ENCODE peak calls at places on chromosomes 4 and X, in six cellular contexts. Q is psoas muscle, P is GM12864, I is HFFc6, Z is glutamatergic neuron, M is left lung. L is an unnamed sample.

GRCh38 chrX:110180928-110181310 is 137.0 kb downstream of the AMMECR1 start:
- DNase-seq in Q (no peak), P (no peak), I (peak), Z (no peak), M (no peak), L (no peak)

GRCh38 chr4:88981571-88981970 is 75.4 kb downstream of the FAM13A start:
- DNase-seq in Q (no peak), P (no peak), I (no peak), Z (no peak), M (no peak), L (no peak)

GRCh38 chr4:12723849-12724447 is 760.2 kb downstream of the RAB28 start:
- DNase-seq in Q (no peak), P (no peak), I (no peak), Z (no peak), M (no peak), L (no peak)

GRCh38 chrX:11341274-11342256 is 48.4 kb downstream of the AMELX start:
- DNase-seq in Q (peak), P (no peak), I (peak), Z (no peak), M (no peak), L (peak)

GRCh38 chr4:166128452-166128851 is 255.4 kb downstream of the TLL1 start:
- DNase-seq in Q (no peak), P (no peak), I (peak), Z (no peak), M (no peak), L (no peak)

GRCh38 chr4:98117363-98117762 is 25.9 kb downstream of the STPG2 start:
- DNase-seq in Q (no peak), P (no peak), I (no peak), Z (no peak), M (no peak), L (no peak)

GRCh38 chr4:22410645-22411247 is 105.1 kb downstream of the ADGRA3 start:
- DNase-seq in Q (no peak), P (no peak), I (peak), Z (no peak), M (no peak), L (no peak)

GRCh38 chrX:10597871-10598270 is 22.5 kb downstream of the MID1 start:
- DNase-seq in Q (no peak), P (no peak), I (peak), Z (peak), M (no peak), L (no peak)

GRCh38 chr4:185919107-185919506 is 107.1 kb upstream of the SORBS2 start:
- DNase-seq in Q (no peak), P (no peak), I (no peak), Z (no peak), M (no peak), L (no peak)

GRCh38 chr4:106993846-106994245 is 42.3 kb downstream of the DKK2 start:
- DNase-seq in Q (no peak), P (no peak), I (no peak), Z (no peak), M (no peak), L (no peak)

GRCh38 chr4:153234923-153235322 is 30.7 kb downstream of the TRIM2 start:
- DNase-seq in Q (no peak), P (no peak), I (peak), Z (no peak), M (no peak), L (peak)

GRCh38 chr4:156949373-156949814 is 22.2 kb downstream of the PDGFC start:
- DNase-seq in Q (no peak), P (no peak), I (peak), Z (no peak), M (no peak), L (no peak)

GRCh38 chrX:13428055-13428786 is 108.4 kb upstream of the ATXN3L start:
- DNase-seq in Q (no peak), P (no peak), I (peak), Z (no peak), M (no peak), L (no peak)

GRCh38 chr4:55933611-55934010 is 15.1 kb upstream of the CEP135 start:
- DNase-seq in Q (no peak), P (no peak), I (no peak), Z (no peak), M (no peak), L (no peak)

GRCh38 chr4:143512978-143513313 is 556 bp upstream of the SMARCA5 start:
- DNase-seq in Q (no peak), P (no peak), I (no peak), Z (no peak), M (no peak), L (no peak)

GRCh38 chrX:39827959-39828358 is 269.8 kb downstream of the BCOR start:
- DNase-seq in Q (no peak), P (no peak), I (no peak), Z (peak), M (no peak), L (no peak)

GRCh38 chr4:1727117-1728031 is 6.1 kb downstream of the TACC3 start:
- DNase-seq in Q (peak), P (no peak), I (peak), Z (no peak), M (peak), L (peak)

GRCh38 chr4:169236901-169237626 is 33.7 kb downstream of the SH3RF1 start:
- DNase-seq in Q (no peak), P (no peak), I (no peak), Z (no peak), M (no peak), L (no peak)

GRCh38 chrX:115191490-115192243 is 2.5 kb downstream of the RBMXL3 start:
- DNase-seq in Q (no peak), P (no peak), I (no peak), Z (no peak), M (peak), L (no peak)

GRCh38 chrX:2789569-2789968 is 37.7 kb downstream of the XG start:
- DNase-seq in Q (no peak), P (no peak), I (no peak), Z (no peak), M (no peak), L (no peak)

GRCh38 chr4:90148574-90149170 is 21.5 kb downstream of the CCSER1 start:
- DNase-seq in Q (no peak), P (no peak), I (no peak), Z (no peak), M (no peak), L (no peak)

GRCh38 chrX:2299871-2300270 is 200.9 kb downstream of the DHRSX start:
- DNase-seq in Q (no peak), P (no peak), I (no peak), Z (no peak), M (no peak), L (no peak)

GRCh38 chr4:101158136-101158485 is 189.2 kb downstream of the PPP3CA start:
- DNase-seq in Q (no peak), P (no peak), I (peak), Z (peak), M (no peak), L (no peak)

GRCh38 chr4:24559889-24560288 is 24.5 kb downstream of the DHX15 start:
- DNase-seq in Q (no peak), P (no peak), I (no peak), Z (no peak), M (no peak), L (no peak)

GRCh38 chrX:133337250-133337649 is 78.0 kb downstream of the GPC4 start:
- DNase-seq in Q (no peak), P (no peak), I (no peak), Z (no peak), M (no peak), L (no peak)

GRCh38 chrX:7614616-7615015 is 228.4 kb upstream of the VCX start:
- DNase-seq in Q (no peak), P (no peak), I (no peak), Z (no peak), M (no peak), L (no peak)

GRCh38 chrX:156002517-156002916 is 5.0 kb downstream of the IL9R start:
- DNase-seq in Q (no peak), P (no peak), I (peak), Z (no peak), M (no peak), L (no peak)

GRCh38 chr4:71266090-71266794 is 72.6 kb upstream of the SLC4A4 start:
- DNase-seq in Q (peak), P (no peak), I (peak), Z (no peak), M (no peak), L (no peak)

GRCh38 chr4:103010827-103011226 is 8.7 kb downstream of the SLC9B1 start:
- DNase-seq in Q (no peak), P (no peak), I (no peak), Z (no peak), M (no peak), L (no peak)

GRCh38 chrX:154748712-154749339 is 2.1 kb downstream of the GAB3 start:
- DNase-seq in Q (no peak), P (no peak), I (peak), Z (no peak), M (no peak), L (no peak)

GRCh38 chr4:54337007-54337406 is 107.9 kb downstream of the PDGFRA start:
- DNase-seq in Q (no peak), P (no peak), I (no peak), Z (no peak), M (no peak), L (no peak)

GRCh38 chr4:128483816-128484215 is 196.2 kb upstream of the PGRMC2 start:
- DNase-seq in Q (no peak), P (no peak), I (no peak), Z (no peak), M (no peak), L (peak)

GRCh38 chr4:157014621-157015591 is 43.3 kb upstream of the PDGFC start:
- DNase-seq in Q (no peak), P (no peak), I (peak), Z (no peak), M (no peak), L (peak)

GRCh38 chrX:75746891-75747639 is 38.0 kb downstream of the MAGEE2 start:
- DNase-seq in Q (peak), P (no peak), I (peak), Z (peak), M (peak), L (no peak)

GRCh38 chr4:138297743-138298405 is 55.7 kb upstream of the SLC7A11 start:
- DNase-seq in Q (no peak), P (no peak), I (peak), Z (no peak), M (no peak), L (no peak)

GRCh38 chr4:95908806-95909205 is 68.9 kb downstream of the PDHA2 start:
- DNase-seq in Q (no peak), P (no peak), I (no peak), Z (no peak), M (no peak), L (no peak)

GRCh38 chr4:3248811-3249661 is at the start of gene MSANTD1:
- DNase-seq in Q (no peak), P (no peak), I (peak), Z (peak), M (peak), L (peak)

GRCh38 chr4:6986781-6987565 is 56.2 kb upstream of the TADA2B start:
- DNase-seq in Q (peak), P (peak), I (peak), Z (peak), M (peak), L (no peak)

GRCh38 chr4:7172508-7172907 is 19.8 kb upstream of the SORCS2 start:
- DNase-seq in Q (no peak), P (no peak), I (no peak), Z (no peak), M (no peak), L (no peak)

DNA sequence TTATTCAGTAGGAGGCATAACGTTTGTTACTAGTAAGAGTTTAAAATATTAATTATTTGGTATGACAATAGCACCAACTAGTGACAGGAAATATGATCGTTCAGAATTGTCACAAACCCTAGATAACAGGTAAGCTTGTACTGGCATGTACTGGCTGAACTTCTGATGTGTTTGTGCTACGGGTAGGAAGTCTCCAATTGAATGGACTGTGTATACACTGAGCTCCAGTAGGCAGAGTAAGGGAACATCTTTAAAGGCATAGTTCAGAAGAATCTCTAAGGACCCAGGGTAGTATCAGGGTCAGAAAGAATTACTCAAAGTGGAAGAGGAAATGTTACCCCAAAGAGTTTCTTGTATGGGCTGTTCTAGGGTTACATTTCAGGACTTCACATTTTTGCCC is 230.4 kb downstream of the EDA2R start:
- DNase-seq in Q (no peak), P (peak), I (no peak), Z (no peak), M (no peak), L (no peak)
- TF ChIP-seq CTCF in Q (no peak), P (peak), I (no peak), Z (no peak), M (no peak), L (no peak)

GRCh38 chrX:153511784-153512500 is 5.5 kb upstream of the ATP2B3 start:
- DNase-seq in Q (no peak), P (no peak), I (no peak), Z (no peak), M (no peak), L (no peak)

GRCh38 chrX:153510383-153510782 is 7.1 kb upstream of the ATP2B3 start:
- DNase-seq in Q (no peak), P (no peak), I (no peak), Z (no peak), M (no peak), L (no peak)

GRCh38 chrX:153514259-153514658 is 3.2 kb upstream of the ATP2B3 start:
- DNase-seq in Q (no peak), P (no peak), I (no peak), Z (no peak), M (no peak), L (no peak)

GRCh38 chrX:153513265-153513664 is 4.2 kb upstream of the ATP2B3 start:
- DNase-seq in Q (no peak), P (no peak), I (no peak), Z (no peak), M (no peak), L (no peak)

DNA sequence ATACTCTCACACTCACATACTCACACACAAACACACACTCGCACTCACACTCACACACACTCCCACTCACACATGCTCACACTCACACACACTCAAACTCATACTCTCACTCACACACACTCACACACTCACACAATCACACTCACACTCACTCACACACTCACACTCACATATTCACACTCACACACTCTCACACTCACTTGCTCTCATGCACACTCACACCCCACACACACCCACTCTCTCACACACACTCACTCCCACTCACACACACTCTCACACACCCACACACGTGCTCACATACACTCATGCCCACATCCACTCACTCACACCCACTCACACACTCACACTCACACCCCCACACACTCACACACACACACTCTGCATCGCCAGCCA is 4.9 kb upstream of the ATP2B3 start:
- DNase-seq in Q (no peak), P (no peak), I (no peak), Z (no peak), M (no peak), L (no peak)
- TF ChIP-seq CTCF in Q (no peak), P (no peak), I (no peak), Z (no peak), M (no peak), L (no peak)

GRCh38 chrX:134933248-134933647 is 57.5 kb upstream of the SMIM10 start:
- DNase-seq in Q (no peak), P (no peak), I (no peak), Z (no peak), M (no peak), L (no peak)
- TF ChIP-seq CTCF in Q (no peak), P (no peak), I (no peak), Z (no peak), M (no peak), L (no peak)

GRCh38 chr4:110518889-110519490 is 43.0 kb downstream of the ENPEP start:
- DNase-seq in Q (no peak), P (no peak), I (peak), Z (peak), M (no peak), L (no peak)
- TF ChIP-seq CTCF in Q (peak), P (peak), I (peak), Z (peak), M (peak), L (peak)

L was measured in HFF-Myc.